ENCODE peak calls at places on chromosomes 2 and 18, in ten cellular contexts. B, W, S, D, R, J, G, I, O and T are unnamed samples.

GRCh38 chr2:150937030-150937429 is 324.6 kb downstream of the RBM43 start:
- DNase-seq in B (no peak), W (no peak), S (no peak), D (no peak), R (no peak), J (no peak), G (no peak), I (no peak), O (no peak), T (no peak)

GRCh38 chr2:192885569-192886160 is 690.9 kb upstream of the TMEFF2 start:
- DNase-seq in B (no peak), W (no peak), S (no peak), D (no peak), R (no peak), J (no peak), G (no peak), I (peak; percentile 36), O (no peak), T (no peak)

GRCh38 chr2:197310940-197311485 is 433 bp upstream of the ANKRD44 start:
- DNase-seq in B (no peak), W (no peak), S (no peak), D (no peak), R (no peak), J (no peak), G (no peak), I (no peak), O (no peak), T (no peak)

GRCh38 chr18:51195602-51196115 is 1.8 kb downstream of the MEX3C start:
- DNase-seq in B (no peak), W (peak; percentile 38), S (peak; percentile 29), D (no peak), R (no peak), J (no peak), G (no peak), I (peak; percentile 18), O (no peak), T (no peak)

GRCh38 chr18:55287935-55288868 is 299.8 kb downstream of the TCF4 start:
- DNase-seq in B (no peak), W (no peak), S (no peak), D (no peak), R (no peak), J (no peak), G (no peak), I (no peak), O (no peak), T (no peak)

GRCh38 chr2:31251851-31252250 is 17.9 kb downstream of the EHD3 start:
- DNase-seq in B (no peak), W (no peak), S (no peak), D (no peak), R (no peak), J (no peak), G (no peak), I (no peak), O (no peak), T (no peak)

GRCh38 chr2:63819765-63820717 is 21.7 kb upstream of the UGP2 start:
- DNase-seq in B (no peak), W (no peak), S (no peak), D (no peak), R (peak; percentile 46), J (no peak), G (peak; percentile 52), I (no peak), O (peak; percentile 33), T (no peak)

GRCh38 chr2:43273477-43273876 is 47.1 kb upstream of the ZFP36L2 start:
- DNase-seq in B (peak; percentile 75), W (no peak), S (no peak), D (peak; percentile 45), R (no peak), J (peak; percentile 82), G (no peak), I (peak; percentile 40), O (no peak), T (no peak)

GRCh38 chr18:13267517-13267916 is 49.0 kb downstream of the LDLRAD4 start:
- DNase-seq in B (no peak), W (no peak), S (no peak), D (no peak), R (no peak), J (no peak), G (no peak), I (no peak), O (no peak), T (no peak)

DNA sequence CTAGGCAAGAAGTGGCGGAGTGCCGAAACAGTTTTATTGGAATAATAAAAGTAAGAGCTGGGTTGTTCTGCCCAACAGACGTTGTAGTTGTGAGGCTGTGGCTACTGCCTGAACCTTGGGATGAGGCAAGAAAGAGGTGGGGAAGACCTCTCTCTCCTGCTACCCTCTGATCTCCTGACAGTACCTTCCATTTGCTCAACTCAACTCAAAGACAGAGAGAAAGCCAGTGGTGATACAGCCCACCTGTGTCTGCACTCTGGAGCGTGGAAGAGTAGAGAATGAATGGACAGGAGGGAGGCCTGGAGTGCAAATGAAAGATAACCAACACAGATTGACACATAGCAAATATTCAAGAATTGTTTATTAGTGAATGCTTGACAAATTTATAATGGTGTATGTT is 590.3 kb downstream of the NYAP2 start:
- DNase-seq in B (no peak), W (no peak), S (no peak), D (no peak), R (no peak), J (no peak), G (no peak), I (no peak), O (no peak), T (no peak)
- TF ChIP-seq CTCF in B (no peak), W (no peak), S (no peak), D (no peak), R (no peak), J (no peak), G (no peak), I (no peak), O (no peak), T (no peak)

DNA sequence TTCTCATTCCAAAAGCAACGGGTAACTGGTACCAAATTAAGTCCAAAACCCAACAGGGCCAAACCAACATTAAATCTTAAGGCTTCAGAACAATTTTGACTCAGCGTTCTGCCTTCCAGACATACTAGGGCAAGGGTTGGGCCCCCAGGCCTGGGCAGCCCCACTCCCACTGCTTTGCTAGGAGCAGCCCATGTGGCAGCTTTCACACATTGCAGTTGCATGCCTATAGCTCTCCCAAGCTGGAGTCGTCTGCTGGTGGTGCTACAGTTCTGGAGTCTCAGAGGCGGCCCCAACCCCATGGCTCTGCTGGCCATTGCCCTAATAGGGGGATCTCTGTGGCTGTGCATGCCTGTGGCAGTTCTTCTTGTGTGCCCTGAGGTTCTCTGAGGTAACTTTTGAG is 37.6 kb upstream of the CD226 start:
- DNase-seq in B (no peak), W (no peak), S (no peak), D (no peak), R (no peak), J (no peak), G (no peak), I (no peak), O (no peak), T (no peak)
- TF ChIP-seq CTCF in B (no peak), W (no peak), S (no peak), D (no peak), R (no peak), J (no peak), G (no peak), I (no peak), O (no peak), T (no peak)

DNA sequence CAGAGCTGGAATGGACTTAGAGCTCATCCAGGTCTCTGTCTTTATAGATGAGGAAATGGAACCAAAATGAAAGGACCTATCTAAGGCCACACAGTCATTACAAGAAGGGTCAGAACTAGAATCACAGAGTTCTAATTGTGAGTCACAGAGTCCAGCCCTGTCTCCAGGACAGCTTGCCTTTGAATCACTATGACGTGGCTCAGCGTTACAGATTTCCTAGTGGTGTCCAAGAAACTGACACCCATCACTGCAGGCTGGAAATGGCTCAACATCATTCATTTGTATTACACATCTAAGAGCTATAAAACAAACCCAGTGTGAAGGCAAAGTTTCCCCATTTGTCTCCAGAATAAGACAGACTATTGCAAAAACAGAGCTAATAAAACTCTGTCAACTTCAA is 164.3 kb upstream of the SIX2 start:
- DNase-seq in B (peak; percentile 82), W (no peak), S (no peak), D (peak; percentile 51), R (no peak), J (no peak), G (no peak), I (no peak), O (no peak), T (no peak)
- TF ChIP-seq CTCF in B (peak; percentile 40), W (no peak), S (no peak), D (peak; percentile 37), R (no peak), J (no peak), G (no peak), I (no peak), O (no peak), T (no peak)

GRCh38 chr2:207075456-207075855 is 90.3 kb downstream of the KLF7 start:
- DNase-seq in B (no peak), W (no peak), S (no peak), D (no peak), R (no peak), J (no peak), G (no peak), I (no peak), O (peak; percentile 34), T (no peak)

GRCh38 chr2:207072579-207072978 is 93.2 kb downstream of the KLF7 start:
- DNase-seq in B (no peak), W (no peak), S (no peak), D (no peak), R (no peak), J (no peak), G (no peak), I (no peak), O (no peak), T (no peak)

GRCh38 chr2:207078186-207078798 is 87.5 kb downstream of the KLF7 start:
- DNase-seq in B (no peak), W (no peak), S (no peak), D (no peak), R (no peak), J (no peak), G (no peak), I (no peak), O (no peak), T (no peak)

GRCh38 chr2:207071820-207072219 is 93.9 kb downstream of the KLF7 start:
- DNase-seq in B (no peak), W (no peak), S (no peak), D (no peak), R (no peak), J (no peak), G (no peak), I (no peak), O (no peak), T (no peak)

DNA sequence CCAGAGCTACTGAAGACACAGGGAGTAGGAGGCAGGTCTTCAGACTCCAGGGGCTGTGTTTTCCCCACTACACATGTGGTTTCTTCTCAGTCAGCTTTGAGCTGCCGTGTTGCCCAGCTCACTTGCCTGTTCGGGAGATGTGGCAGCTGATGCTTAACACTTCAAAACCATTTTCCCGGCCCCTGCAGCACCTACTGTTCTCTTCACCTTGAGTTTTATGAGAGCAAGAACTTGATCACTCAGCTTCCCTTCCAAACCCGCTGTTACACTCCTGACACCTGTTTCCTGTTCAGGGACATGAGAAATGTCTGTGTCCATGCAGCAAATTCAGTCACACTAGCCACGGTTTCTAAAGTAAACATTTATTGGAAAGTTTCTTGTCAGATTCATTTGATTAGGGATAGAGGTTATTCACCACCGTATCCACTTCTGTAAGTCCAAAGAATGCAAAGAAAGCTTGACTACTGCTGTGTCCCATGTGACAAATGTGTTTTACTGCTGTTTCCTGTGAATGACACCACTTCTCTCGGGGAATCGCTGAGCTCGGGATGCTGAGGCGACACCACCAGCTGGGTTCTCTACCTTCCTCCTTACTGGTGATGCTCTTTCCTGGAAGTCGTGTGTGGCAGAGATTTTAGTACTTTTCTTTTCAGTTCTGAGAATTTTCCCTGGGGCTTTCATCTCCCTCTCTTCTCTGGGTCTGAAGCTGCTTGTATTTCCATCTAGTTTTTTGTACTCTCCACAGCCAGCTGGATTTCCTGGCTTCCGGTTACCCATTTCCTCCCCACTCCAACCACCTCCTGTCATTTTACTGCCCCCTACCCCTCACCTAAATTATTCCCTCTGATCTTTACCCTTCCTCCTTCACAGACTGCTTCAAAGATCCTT is 91.7 kb downstream of the KLF7 start:
- DNase-seq in B (no peak), W (no peak), S (no peak), D (no peak), R (no peak), J (no peak), G (no peak), I (no peak), O (no peak), T (no peak)
- TF ChIP-seq CTCF in B (no peak), W (no peak), S (no peak), D (no peak), R (no peak), J (no peak), G (no peak), I (no peak), O (no peak), T (no peak)